ENCODE peak calls at places on chromosomes 3 and 15, in four cellular contexts. J, T, X and Q are unnamed samples.

GRCh38 chr15:69035918-69036258 is 21.4 kb downstream of the NOX5 start:
- DNase-seq in J (no peak), T (no peak), X (no peak), Q (no peak)

GRCh38 chr3:170488802-170489201 is 70.1 kb downstream of the CLDN11 start:
- DNase-seq in J (no peak), X (peak; percentile 89), T (no peak), Q (no peak)

GRCh38 chr15:94324835-94325767 is 93.7 kb downstream of the MCTP2 start:
- DNase-seq in T (no peak), J (no peak), X (no peak), Q (no peak)

GRCh38 chr3:69164296-69164695 is 41.9 kb upstream of the LMOD3 start:
- DNase-seq in X (no peak), J (no peak), T (no peak), Q (no peak)

GRCh38 chr15:33494306-33494705 is 183.5 kb downstream of the RYR3 start:
- DNase-seq in X (no peak), T (no peak), J (no peak), Q (no peak)

GRCh38 chr15:74193305-74193718 is 9.3 kb downstream of the STRA6 start:
- DNase-seq in T (no peak), X (no peak), J (no peak), Q (no peak)

GRCh38 chr3:124168271-124168670 is 176.3 kb upstream of the ROPN1 start:
- DNase-seq in T (no peak), J (no peak), X (no peak), Q (no peak)

GRCh38 chr15:68487087-68487843 is 55.3 kb upstream of the ITGA11 start:
- DNase-seq in T (no peak), J (no peak), X (no peak), Q (no peak)

GRCh38 chr3:50274371-50275104 is 4.3 kb upstream of the LSMEM2 start:
- DNase-seq in X (peak; percentile 60), J (peak; percentile 88), T (peak; percentile 65), Q (peak; percentile 76)

GRCh38 chr3:154050766-154051165 is 70.4 kb upstream of the ARHGEF26 start:
- DNase-seq in J (no peak), X (no peak), T (no peak), Q (no peak)

GRCh38 chr3:45985532-45986302 is 9.9 kb downstream of the FYCO1 start:
- DNase-seq in J (no peak), X (no peak), T (no peak), Q (no peak)

GRCh38 chr15:83206971-83207621 is 527 bp downstream of the HDGFL3 start:
- DNase-seq in T (peak; percentile 66), J (peak; percentile 57), X (no peak), Q (peak; percentile 67)

GRCh38 chr3:193452338-193452737 is 73.8 kb upstream of the ATP13A5 start:
- DNase-seq in X (no peak), J (no peak), T (no peak), Q (peak; percentile 14)

GRCh38 chr3:159432721-159433300 is 555.8 kb upstream of the IL12A start:
- DNase-seq in T (no peak), X (no peak), J (no peak), Q (no peak)

GRCh38 chr3:134860141-134860540 is 65.1 kb downstream of the EPHB1 start:
- DNase-seq in J (no peak), X (no peak), T (no peak), Q (no peak)

GRCh38 chr3:194224536-194224935 is 88.6 kb downstream of the HES1 start:
- DNase-seq in T (no peak), X (no peak), J (no peak), Q (no peak)

GRCh38 chr15:83533548-83533947 is 86.4 kb downstream of the SH3GL3 start:
- DNase-seq in X (no peak), J (no peak), T (no peak), Q (no peak)

GRCh38 chr3:48503406-48504050 is 446 bp downstream of the SHISA5 start:
- DNase-seq in X (no peak), J (peak; percentile 57), T (peak; percentile 41), Q (peak; percentile 11)
- TF ChIP-seq SP1 in X (no peak), J (no peak), T (no peak), Q (no peak)

GRCh38 chr15:60683156-60683555 is 204.2 kb upstream of the ICE2 start:
- DNase-seq in X (no peak), J (no peak), T (no peak), Q (no peak)

GRCh38 chr15:60679256-60679655 is 200.3 kb upstream of the ICE2 start:
- DNase-seq in X (no peak), T (no peak), J (no peak), Q (no peak)

GRCh38 chr15:60682615-60683014 is 203.7 kb upstream of the ICE2 start:
- DNase-seq in T (no peak), J (no peak), X (no peak), Q (no peak)

GRCh38 chr15:60681353-60681752 is 202.4 kb upstream of the ICE2 start:
- DNase-seq in T (no peak), J (no peak), X (no peak), Q (no peak)

GRCh38 chr15:60682115-60682514 is 203.2 kb upstream of the ICE2 start:
- DNase-seq in J (no peak), T (no peak), X (no peak), Q (no peak)
- TF ChIP-seq ELF4 in J (no peak), T (no peak), X (no peak), Q (no peak)

GRCh38 chr3:76321615-76322014 is 536.3 kb upstream of the ZNF717 start:
- DNase-seq in T (no peak), J (no peak), X (no peak), Q (no peak)

GRCh38 chr3:76324101-76324500 is 538.8 kb upstream of the ZNF717 start:
- DNase-seq in T (no peak), X (no peak), J (no peak), Q (no peak)
- TF ChIP-seq SP1 in T (no peak), X (no peak), J (no peak), Q (no peak)

GRCh38 chr3:107662586-107662985 is 139.8 kb downstream of the BBX start:
- DNase-seq in T (no peak), J (no peak), X (no peak), Q (no peak)

GRCh38 chr3:107663266-107663665 is 140.5 kb downstream of the BBX start:
- DNase-seq in J (no peak), X (no peak), T (no peak), Q (no peak)

GRCh38 chr3:107660316-107660976 is 137.7 kb downstream of the BBX start:
- DNase-seq in X (peak; percentile 39), J (no peak), T (no peak), Q (no peak)

GRCh38 chr3:107661447-107662108 is 138.8 kb downstream of the BBX start:
- DNase-seq in X (no peak), J (no peak), T (no peak), Q (no peak)

DNA sequence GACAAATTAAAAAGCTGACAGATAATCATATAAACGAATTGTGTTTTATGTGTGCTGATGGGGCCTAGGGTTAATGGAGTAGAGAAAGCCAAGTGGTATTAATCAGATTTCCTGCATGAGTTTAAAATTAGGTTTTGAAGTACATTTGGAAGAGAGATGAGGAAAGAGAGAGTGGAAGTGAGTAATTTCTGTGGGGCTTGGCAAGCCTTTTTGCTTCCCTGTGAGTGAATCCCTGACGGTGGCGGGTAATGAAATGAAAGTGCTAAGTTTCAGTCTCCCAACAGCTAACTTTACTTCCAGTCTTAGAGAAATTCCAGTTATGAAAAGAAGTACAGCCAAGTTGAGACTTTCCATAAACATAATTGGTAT is 139.3 kb downstream of the BBX start:
- DNase-seq in J (no peak), X (no peak), T (no peak), Q (no peak)
- TF ChIP-seq ELF4 in J (no peak), X (no peak), T (no peak), Q (no peak)

GRCh38 chr3:114624047-114624445 is 330.2 kb downstream of the TIGIT start:
- DNase-seq in X (peak; percentile 9), J (no peak), T (no peak), Q (no peak)
- TF ChIP-seq SP1 in X (no peak), J (no peak), T (no peak), Q (no peak)